ENCODE peak calls at places on chromosomes 13 and 19, in four cellular contexts. One of them, this sample, is unnamed.

GRCh38 chr13:97843201-97843600 is 110.3 kb upstream of the IPO5 start:
- DNase-seq in thoracic aorta: no peak
- DNase-seq in CD8-positive, alpha-beta T cell: no peak
- DNase-seq in effector memory CD4-positive, alpha-beta T cell: no peak
- DNase-seq in this sample: no peak

GRCh38 chr19:54388001-54388802 is 23.5 kb upstream of the LAIR1 start:
- DNase-seq in thoracic aorta: no peak
- DNase-seq in CD8-positive, alpha-beta T cell: peak; percentile 49
- DNase-seq in effector memory CD4-positive, alpha-beta T cell: peak; percentile 6
- DNase-seq in this sample: no peak

GRCh38 chr19:10923503-10924076 is 4.8 kb downstream of the YIPF2 start:
- DNase-seq in thoracic aorta: no peak
- DNase-seq in CD8-positive, alpha-beta T cell: no peak
- DNase-seq in effector memory CD4-positive, alpha-beta T cell: no peak
- DNase-seq in this sample: no peak

GRCh38 chr13:66657165-66657895 is 572.8 kb downstream of the PCDH9 start:
- DNase-seq in thoracic aorta: no peak
- DNase-seq in CD8-positive, alpha-beta T cell: no peak
- DNase-seq in effector memory CD4-positive, alpha-beta T cell: no peak
- DNase-seq in this sample: no peak

GRCh38 chr19:49361438-49362047 is 673 bp downstream of the TEAD2 start:
- DNase-seq in thoracic aorta: no peak
- DNase-seq in CD8-positive, alpha-beta T cell: no peak
- DNase-seq in effector memory CD4-positive, alpha-beta T cell: no peak
- DNase-seq in this sample: no peak

GRCh38 chr13:30224732-30225131 is 82.6 kb downstream of the KATNAL1 start:
- DNase-seq in thoracic aorta: no peak
- DNase-seq in CD8-positive, alpha-beta T cell: no peak
- DNase-seq in effector memory CD4-positive, alpha-beta T cell: no peak
- DNase-seq in this sample: no peak

GRCh38 chr19:7636691-7637373 is at the start of gene STXBP2:
- DNase-seq in thoracic aorta: no peak
- DNase-seq in CD8-positive, alpha-beta T cell: peak; percentile 94
- DNase-seq in effector memory CD4-positive, alpha-beta T cell: peak; percentile 91
- DNase-seq in this sample: no peak

GRCh38 chr13:112943309-112944125 is 25.5 kb upstream of the MCF2L start:
- DNase-seq in thoracic aorta: no peak
- DNase-seq in CD8-positive, alpha-beta T cell: no peak
- DNase-seq in effector memory CD4-positive, alpha-beta T cell: no peak
- DNase-seq in this sample: no peak

GRCh38 chr19:46357846-46358583 is 11.1 kb downstream of the PPP5C start:
- DNase-seq in thoracic aorta: no peak
- DNase-seq in CD8-positive, alpha-beta T cell: no peak
- DNase-seq in effector memory CD4-positive, alpha-beta T cell: no peak
- DNase-seq in this sample: no peak

GRCh38 chr19:46416077-46416709 is 2.8 kb upstream of the CCDC8 start:
- DNase-seq in thoracic aorta: peak; percentile 73
- DNase-seq in CD8-positive, alpha-beta T cell: no peak
- DNase-seq in effector memory CD4-positive, alpha-beta T cell: no peak
- DNase-seq in this sample: no peak

GRCh38 chr13:106649495-106649894 is 81.6 kb upstream of the ARGLU1 start:
- DNase-seq in thoracic aorta: no peak
- DNase-seq in CD8-positive, alpha-beta T cell: no peak
- DNase-seq in effector memory CD4-positive, alpha-beta T cell: no peak
- DNase-seq in this sample: no peak

GRCh38 chr13:49444517-49445395 is 682 bp downstream of the SETDB2 start:
- DNase-seq in thoracic aorta: no peak
- DNase-seq in CD8-positive, alpha-beta T cell: peak; percentile 15
- DNase-seq in effector memory CD4-positive, alpha-beta T cell: peak; percentile 6
- DNase-seq in this sample: no peak

GRCh38 chr13:97653741-97654140 is 219.8 kb downstream of the RAP2A start:
- DNase-seq in thoracic aorta: no peak
- DNase-seq in CD8-positive, alpha-beta T cell: no peak
- DNase-seq in effector memory CD4-positive, alpha-beta T cell: no peak
- DNase-seq in this sample: no peak

GRCh38 chr13:49287995-49288394 is 40.3 kb downstream of the CDADC1 start:
- DNase-seq in thoracic aorta: no peak
- DNase-seq in CD8-positive, alpha-beta T cell: no peak
- DNase-seq in effector memory CD4-positive, alpha-beta T cell: no peak
- DNase-seq in this sample: no peak

DNA sequence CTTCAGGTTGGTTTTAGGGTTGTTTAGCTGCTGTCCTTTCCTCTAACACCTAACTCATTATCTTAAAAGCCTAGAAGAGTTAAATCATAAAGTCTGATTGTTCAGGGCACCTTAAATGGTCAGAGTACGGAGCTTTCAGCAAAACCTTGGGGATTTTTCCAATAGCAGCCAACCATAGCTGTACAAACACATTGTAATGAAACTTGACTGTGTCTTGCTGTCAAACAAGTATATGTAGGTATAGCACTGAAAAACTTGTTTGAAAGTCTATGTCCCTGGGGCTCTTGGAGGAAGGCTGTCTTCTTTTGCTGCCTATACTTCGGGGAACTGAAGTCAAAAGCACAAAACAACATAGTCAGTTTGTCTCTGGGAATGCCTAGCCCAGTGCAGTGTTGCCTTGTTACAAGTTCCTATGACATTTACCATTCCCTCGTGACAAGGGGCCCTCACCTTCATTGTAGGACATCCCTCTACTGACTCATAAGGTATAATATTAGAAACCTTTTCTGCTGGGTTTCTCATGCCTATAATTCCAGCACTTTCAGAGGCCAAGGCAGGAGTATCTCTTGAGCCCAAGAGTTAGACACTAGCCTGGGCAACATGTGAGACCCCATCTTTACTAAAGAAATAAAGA is 474.5 kb upstream of the NBEA start:
- DNase-seq in thoracic aorta: no peak
- DNase-seq in CD8-positive, alpha-beta T cell: no peak
- DNase-seq in effector memory CD4-positive, alpha-beta T cell: no peak
- DNase-seq in this sample: no peak
- H3K27ac ChIP-seq in thoracic aorta: peak overlapping the region; percentile 22
- H3K27ac ChIP-seq in CD8-positive, alpha-beta T cell: no peak overlapping the region
- H3K27ac ChIP-seq in effector memory CD4-positive, alpha-beta T cell: no peak overlapping the region
- H3K27ac ChIP-seq in this sample: no peak overlapping the region

DNA sequence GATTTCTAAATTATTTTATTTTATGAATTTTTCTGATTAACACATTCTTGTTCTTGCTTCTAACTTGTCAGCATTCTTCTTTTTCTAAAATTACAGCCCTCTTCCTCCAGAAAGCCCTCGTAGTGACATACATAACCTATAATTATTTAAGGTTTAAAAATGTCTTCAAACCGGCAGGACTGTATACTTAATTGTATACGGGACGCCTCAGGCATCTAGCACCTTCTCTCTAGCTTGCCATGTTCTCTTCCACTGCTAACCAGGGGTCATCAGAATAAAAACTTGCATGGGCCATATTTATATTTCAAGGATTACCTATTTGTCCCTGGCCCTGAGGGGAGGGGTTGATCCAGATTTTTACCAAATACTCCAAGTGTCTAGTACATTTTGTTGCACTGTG is 380.3 kb downstream of the MYO16 start:
- DNase-seq in thoracic aorta: no peak
- DNase-seq in CD8-positive, alpha-beta T cell: no peak
- DNase-seq in effector memory CD4-positive, alpha-beta T cell: no peak
- DNase-seq in this sample: no peak
- H3K9me3 ChIP-seq in thoracic aorta: no peaks in the 10 kb centered on the region
- H3K9me3 ChIP-seq in CD8-positive, alpha-beta T cell: no peaks in the 10 kb centered on the region
- H3K9me3 ChIP-seq in effector memory CD4-positive, alpha-beta T cell: no peaks in the 10 kb centered on the region
- H3K9me3 ChIP-seq in this sample: no peaks in the 10 kb centered on the region

GRCh38 chr13:25175026-25175425 is 2.9 kb upstream of the AMER2 start:
- DNase-seq in thoracic aorta: no peak
- DNase-seq in CD8-positive, alpha-beta T cell: no peak
- DNase-seq in effector memory CD4-positive, alpha-beta T cell: no peak
- DNase-seq in this sample: no peak
- H3K27ac ChIP-seq in thoracic aorta: no peak overlapping the region
- H3K27ac ChIP-seq in CD8-positive, alpha-beta T cell: no peak overlapping the region
- H3K27ac ChIP-seq in effector memory CD4-positive, alpha-beta T cell: no peak overlapping the region
- H3K27ac ChIP-seq in this sample: no peak overlapping the region

DNA sequence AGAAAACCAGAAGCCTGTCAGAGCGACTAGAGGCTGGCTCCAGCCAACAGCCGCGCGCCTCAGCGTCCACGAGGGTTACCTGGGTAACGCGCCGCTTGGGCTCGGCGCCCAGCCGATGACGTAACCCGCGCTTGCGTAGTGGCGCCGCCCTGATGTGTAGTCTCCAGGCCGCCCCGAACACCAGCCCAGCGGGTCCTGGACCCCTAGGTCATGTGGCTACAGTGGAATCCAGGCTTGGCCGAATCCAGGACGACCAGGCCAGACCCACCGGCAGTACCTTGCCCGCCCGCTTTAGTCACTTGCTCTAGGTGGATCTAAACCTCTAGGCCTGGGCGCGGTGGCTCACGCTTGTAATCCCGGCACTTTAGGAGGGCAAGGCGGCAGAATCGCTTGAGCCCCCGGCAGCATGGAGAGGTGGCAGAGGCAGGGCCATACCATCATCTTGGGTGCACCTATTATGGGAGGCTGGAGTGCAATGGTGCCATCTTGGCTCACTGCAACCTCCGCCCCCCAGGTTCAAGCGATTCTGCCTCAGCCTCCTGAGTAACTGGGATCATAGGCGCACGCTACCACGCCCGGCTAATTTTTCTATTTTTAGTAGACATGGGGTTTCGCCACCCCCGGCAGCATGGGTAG is 7.2 kb upstream of the ZNF606 start:
- DNase-seq in thoracic aorta: peak; percentile 26
- DNase-seq in CD8-positive, alpha-beta T cell: peak; percentile 41
- DNase-seq in effector memory CD4-positive, alpha-beta T cell: peak; percentile 29
- DNase-seq in this sample: peak; percentile 86
- H3K9me3 ChIP-seq in thoracic aorta: peaks cover 78% of the 10 kb centered on the region
- H3K9me3 ChIP-seq in CD8-positive, alpha-beta T cell: peaks cover 19% of the 10 kb centered on the region
- H3K9me3 ChIP-seq in effector memory CD4-positive, alpha-beta T cell: peaks cover 52% of the 10 kb centered on the region
- H3K9me3 ChIP-seq in this sample: peaks cover 4% of the 10 kb centered on the region

GRCh38 chr13:46662690-46663089 is 109.7 kb downstream of the LRCH1 start:
- DNase-seq in thoracic aorta: no peak
- DNase-seq in CD8-positive, alpha-beta T cell: no peak
- DNase-seq in effector memory CD4-positive, alpha-beta T cell: no peak
- DNase-seq in this sample: no peak

GRCh38 chr13:46660859-46661258 is 107.9 kb downstream of the LRCH1 start:
- DNase-seq in thoracic aorta: no peak
- DNase-seq in CD8-positive, alpha-beta T cell: no peak
- DNase-seq in effector memory CD4-positive, alpha-beta T cell: no peak
- DNase-seq in this sample: no peak

GRCh38 chr13:46656786-46657185 is 103.8 kb downstream of the LRCH1 start:
- DNase-seq in thoracic aorta: no peak
- DNase-seq in CD8-positive, alpha-beta T cell: no peak
- DNase-seq in effector memory CD4-positive, alpha-beta T cell: no peak
- DNase-seq in this sample: no peak

GRCh38 chr13:46660408-46660807 is 107.4 kb downstream of the LRCH1 start:
- DNase-seq in thoracic aorta: no peak
- DNase-seq in CD8-positive, alpha-beta T cell: no peak
- DNase-seq in effector memory CD4-positive, alpha-beta T cell: no peak
- DNase-seq in this sample: no peak

GRCh38 chr13:46659413-46660065 is 106.6 kb downstream of the LRCH1 start:
- DNase-seq in thoracic aorta: no peak
- DNase-seq in CD8-positive, alpha-beta T cell: no peak
- DNase-seq in effector memory CD4-positive, alpha-beta T cell: no peak
- DNase-seq in this sample: no peak
- H3K27ac ChIP-seq in thoracic aorta: no peak overlapping the region
- H3K27ac ChIP-seq in CD8-positive, alpha-beta T cell: no peak overlapping the region
- H3K27ac ChIP-seq in effector memory CD4-positive, alpha-beta T cell: no peak overlapping the region
- H3K27ac ChIP-seq in this sample: no peak overlapping the region

DNA sequence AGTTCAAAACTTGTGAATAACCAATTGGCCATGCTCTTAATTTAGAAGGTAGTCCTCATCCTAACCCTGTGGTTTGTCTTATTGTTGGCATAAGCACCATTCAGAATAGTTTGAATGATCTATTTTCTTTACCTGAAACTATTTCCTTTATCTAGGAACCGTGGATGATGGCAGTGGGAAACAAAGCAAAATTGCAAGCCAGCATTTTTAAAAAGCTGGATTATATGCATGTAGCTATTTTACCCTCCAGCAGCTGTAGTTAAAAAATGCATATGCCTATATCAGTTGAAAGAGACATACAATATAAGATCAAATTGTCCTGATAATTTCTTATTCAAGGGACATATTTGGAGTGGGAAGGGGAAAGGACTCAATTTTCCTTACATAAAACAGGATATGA is 19.3 kb downstream of the ZNF613 start:
- DNase-seq in thoracic aorta: no peak
- DNase-seq in CD8-positive, alpha-beta T cell: no peak
- DNase-seq in effector memory CD4-positive, alpha-beta T cell: no peak
- DNase-seq in this sample: no peak
- H3K9me3 ChIP-seq in thoracic aorta: peaks cover 89% of the 10 kb centered on the region
- H3K9me3 ChIP-seq in CD8-positive, alpha-beta T cell: peaks cover 73% of the 10 kb centered on the region
- H3K9me3 ChIP-seq in effector memory CD4-positive, alpha-beta T cell: peaks cover 84% of the 10 kb centered on the region
- H3K9me3 ChIP-seq in this sample: peaks cover 20% of the 10 kb centered on the region

GRCh38 chr13:44692173-44692713 is 116.1 kb upstream of the TSC22D1 start:
- DNase-seq in thoracic aorta: no peak
- DNase-seq in CD8-positive, alpha-beta T cell: no peak
- DNase-seq in effector memory CD4-positive, alpha-beta T cell: no peak
- DNase-seq in this sample: no peak
- H3K27ac ChIP-seq in thoracic aorta: no peak overlapping the region
- H3K27ac ChIP-seq in CD8-positive, alpha-beta T cell: no peak overlapping the region
- H3K27ac ChIP-seq in effector memory CD4-positive, alpha-beta T cell: no peak overlapping the region
- H3K27ac ChIP-seq in this sample: no peak overlapping the region

GRCh38 chr19:27851543-27852060 is 1361.3 kb downstream of the UQCRFS1 start:
- DNase-seq in thoracic aorta: no peak
- DNase-seq in CD8-positive, alpha-beta T cell: no peak
- DNase-seq in effector memory CD4-positive, alpha-beta T cell: no peak
- DNase-seq in this sample: no peak
- H3K9me3 ChIP-seq in thoracic aorta: peaks cover 51% of the 10 kb centered on the region
- H3K9me3 ChIP-seq in CD8-positive, alpha-beta T cell: no peaks in the 10 kb centered on the region
- H3K9me3 ChIP-seq in effector memory CD4-positive, alpha-beta T cell: peaks cover 3% of the 10 kb centered on the region
- H3K9me3 ChIP-seq in this sample: peaks cover 13% of the 10 kb centered on the region

DNA sequence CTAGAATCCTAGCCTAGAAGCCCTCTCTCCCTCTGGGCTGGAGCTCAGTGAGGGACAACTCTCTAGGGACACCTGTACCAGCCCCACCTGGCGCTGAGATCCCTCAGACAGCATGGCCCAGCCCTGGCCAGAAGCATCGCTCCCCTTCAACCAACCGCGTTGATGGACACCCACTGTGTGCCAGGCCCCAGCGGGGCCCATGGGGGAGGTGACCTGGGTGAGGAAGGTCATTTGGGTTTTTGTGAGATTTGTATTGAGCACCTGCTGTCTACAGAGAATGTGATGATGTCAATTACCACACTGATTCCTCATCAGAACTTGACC is 9.2 kb upstream of the ARRDC2 start:
- DNase-seq in thoracic aorta: no peak
- DNase-seq in CD8-positive, alpha-beta T cell: no peak
- DNase-seq in effector memory CD4-positive, alpha-beta T cell: no peak
- DNase-seq in this sample: no peak
- H3K27ac ChIP-seq in thoracic aorta: no peak overlapping the region
- H3K27ac ChIP-seq in CD8-positive, alpha-beta T cell: no peak overlapping the region
- H3K27ac ChIP-seq in effector memory CD4-positive, alpha-beta T cell: no peak overlapping the region
- H3K27ac ChIP-seq in this sample: no peak overlapping the region

GRCh38 chr19:39406656-39407393 is at the start of gene ZFP36:
- DNase-seq in thoracic aorta: peak; percentile 77
- DNase-seq in CD8-positive, alpha-beta T cell: peak; percentile 88
- DNase-seq in effector memory CD4-positive, alpha-beta T cell: peak; percentile 83
- DNase-seq in this sample: no peak

GRCh38 chr19:39407644-39408391 is 1.2 kb downstream of the ZFP36 start:
- DNase-seq in thoracic aorta: no peak
- DNase-seq in CD8-positive, alpha-beta T cell: peak; percentile 67
- DNase-seq in effector memory CD4-positive, alpha-beta T cell: no peak
- DNase-seq in this sample: no peak

GRCh38 chr19:39407394-39407643 is 672 bp downstream of the ZFP36 start:
- DNase-seq in thoracic aorta: no peak
- DNase-seq in CD8-positive, alpha-beta T cell: no peak
- DNase-seq in effector memory CD4-positive, alpha-beta T cell: no peak
- DNase-seq in this sample: no peak

GRCh38 chr19:39405261-39405912 is 1.3 kb upstream of the ZFP36 start:
- DNase-seq in thoracic aorta: no peak
- DNase-seq in CD8-positive, alpha-beta T cell: no peak
- DNase-seq in effector memory CD4-positive, alpha-beta T cell: no peak
- DNase-seq in this sample: no peak

GRCh38 chr19:39405930-39406655 is 554 bp upstream of the ZFP36 start:
- DNase-seq in thoracic aorta: peak; percentile 78
- DNase-seq in CD8-positive, alpha-beta T cell: peak; percentile 91
- DNase-seq in effector memory CD4-positive, alpha-beta T cell: peak; percentile 87
- DNase-seq in this sample: no peak
- H3K9me3 ChIP-seq in thoracic aorta: no peaks in the 10 kb centered on the region
- H3K9me3 ChIP-seq in CD8-positive, alpha-beta T cell: no peaks in the 10 kb centered on the region
- H3K9me3 ChIP-seq in effector memory CD4-positive, alpha-beta T cell: no peaks in the 10 kb centered on the region
- H3K9me3 ChIP-seq in this sample: no peaks in the 10 kb centered on the region